ENCODE peak calls at places on chromosomes 7 and 10, in nine cellular contexts. I is GM06990; Y is activated naive CD4-positive, alpha-beta T cell treated with anti-CD3 and anti-CD28 coated beads, Interleukin-2, amount 50 U/mL, for 16 hours; N is stomach; L is Daoy; T is AG08395; A is NCI-H345; X is activated T-cell treated with anti-CD3 and anti-CD28 coated beads for 1 hour; Q is thoracic aorta. E is an unnamed sample.
A peak's percentile ranks its signal among the peaks of the same experiment; 100 is the strongest.

GRCh38 chr7:106757846-106758245 is 96.9 kb upstream of the CCDC71L start:
- DNase-seq in Q (no peak), Y (no peak), L (no peak), N (no peak), T (peak; percentile 42), A (peak; percentile 56), I (no peak), X (no peak), E (peak; percentile 32)

GRCh38 chr7:39592586-39592985 is 26.4 kb downstream of the YAE1 start:
- DNase-seq in N (no peak), Q (no peak), A (no peak), I (no peak), T (peak; percentile 67), X (no peak), L (peak; percentile 45), Y (no peak), E (no peak)

GRCh38 chr7:41886257-41886905 is 183.5 kb upstream of the INHBA start:
- DNase-seq in N (no peak), T (peak; percentile 84), L (peak; percentile 97), X (no peak), A (no peak), Q (no peak), I (no peak), Y (no peak), E (peak; percentile 32)

GRCh38 chr10:42690449-42691360 is 52.3 kb upstream of the ZNF33B start:
- DNase-seq in N (no peak), A (no peak), Y (no peak), T (no peak), Q (no peak), I (no peak), X (no peak), L (peak; percentile 41), E (no peak)

GRCh38 chr7:78225534-78225933 is 427.0 kb downstream of the PHTF2 start:
- DNase-seq in T (peak; percentile 27), X (no peak), N (no peak), L (no peak), Q (no peak), I (no peak), A (no peak), Y (no peak), E (no peak)

GRCh38 chr7:38463277-38464224 is 167.6 kb downstream of the AMPH start:
- DNase-seq in X (peak; percentile 76), N (peak; percentile 44), I (peak; percentile 12), L (peak; percentile 96), A (no peak), T (peak; percentile 44), Q (peak; percentile 12), Y (peak; percentile 89), E (peak; percentile 23)

GRCh38 chr10:971613-972012 is 16.6 kb upstream of the GTPBP4 start:
- DNase-seq in A (no peak), Q (no peak), Y (no peak), N (peak; percentile 74), I (no peak), L (no peak), X (no peak), T (no peak), E (peak; percentile 54)

GRCh38 chr10:101950227-101950626 is 105.7 kb downstream of the ARMH3 start:
- DNase-seq in Y (no peak), Q (no peak), N (no peak), I (no peak), L (no peak), T (no peak), X (no peak), A (no peak), E (no peak)

GRCh38 chr7:17535776-17536175 is 237.3 kb downstream of the AHR start:
- DNase-seq in Q (no peak), L (no peak), Y (no peak), T (peak; percentile 64), N (no peak), X (no peak), A (no peak), I (no peak), E (no peak)

GRCh38 chr7:99305473-99306260 is 20.0 kb upstream of the ARPC1A start:
- DNase-seq in Y (no peak), L (no peak), Q (no peak), N (no peak), A (no peak), I (no peak), X (no peak), T (no peak), E (no peak)

GRCh38 chr10:110803239-110803593 is 68.5 kb upstream of the PDCD4 start:
- DNase-seq in Q (no peak), T (no peak), L (no peak), X (no peak), A (no peak), Y (no peak), N (no peak), I (peak; percentile 37), E (no peak)

GRCh38 chr10:129894721-129895120 is 69.4 kb downstream of the EBF3 start:
- DNase-seq in T (no peak), L (no peak), N (no peak), I (no peak), X (no peak), A (no peak), Q (no peak), Y (no peak), E (no peak)

GRCh38 chr10:36612436-36612835 is 513.0 kb upstream of the ANKRD30A start:
- DNase-seq in Q (no peak), N (no peak), L (no peak), I (no peak), A (no peak), Y (no peak), T (no peak), X (no peak), E (no peak)

GRCh38 chr7:151827620-151828019 is 49.3 kb downstream of the PRKAG2 start:
- DNase-seq in I (no peak), T (no peak), N (no peak), L (no peak), A (peak; percentile 92), X (no peak), Y (no peak), Q (no peak), E (no peak)

GRCh38 chr10:70652761-70653657 is 19.3 kb upstream of the ADAMTS14 start:
- DNase-seq in L (peak; percentile 96), I (no peak), T (peak; percentile 93), Q (no peak), A (no peak), Y (no peak), X (no peak), N (no peak), E (peak; percentile 14)

GRCh38 chr10:103720328-103720963 is 134.9 kb downstream of the SH3PXD2A start:
- DNase-seq in N (no peak), I (no peak), Q (no peak), Y (no peak), A (no peak), X (no peak), T (no peak), L (no peak), E (no peak)

GRCh38 chr7:44291733-44292395 is 33.5 kb downstream of the CAMK2B start:
- DNase-seq in L (peak; percentile 21), X (no peak), T (no peak), I (no peak), Q (no peak), A (no peak), Y (no peak), N (peak; percentile 11), E (no peak)

GRCh38 chr7:7884855-7885254 is 83.7 kb upstream of the GLCCI1 start:
- DNase-seq in T (no peak), L (no peak), X (no peak), I (no peak), Y (no peak), N (no peak), A (no peak), Q (no peak), E (no peak)

GRCh38 chr10:118412918-118413317 is 70.8 kb upstream of the FAM204A start:
- DNase-seq in T (no peak), N (no peak), Y (no peak), Q (no peak), L (no peak), I (no peak), A (no peak), X (no peak), E (no peak)

GRCh38 chr10:24706479-24707118 is 17.1 kb downstream of the ARHGAP21 start:
- DNase-seq in L (peak; percentile 80), X (peak; percentile 7), N (no peak), I (no peak), A (peak; percentile 22), T (peak; percentile 89), Y (no peak), Q (no peak), E (no peak)

E was measured in mucosa of gallbladder.